ENCODE peak calls at places on chromosomes 16 and 17, in nine cellular contexts. A is fibroblast of mammary gland, Y is GM06990, E is right atrium auricular region, L is cardiac fibroblast, T is tibial nerve, Q is AG04450, G is heart left ventricle, V is GM12864. K is an unnamed sample.

GRCh38 chr16:17368951-17369350 is 101.8 kb downstream of the XYLT1 start:
- DNase-seq in A (no peak), Y (no peak), E (no peak), L (no peak), T (no peak), Q (no peak), G (no peak), V (no peak), K (no peak)

GRCh38 chr17:19409509-19409908 is 1.5 kb upstream of the RNF112 start:
- DNase-seq in A (peak), Y (no peak), E (no peak), L (peak), T (no peak), Q (peak), G (no peak), V (no peak), K (peak)

GRCh38 chr16:85126731-85127662 is 14.7 kb upstream of the CIBAR2 start:
- DNase-seq in A (peak), Y (no peak), E (no peak), L (peak), T (no peak), Q (peak), G (no peak), V (no peak), K (peak)

GRCh38 chr16:27633721-27634120 is 83.8 kb downstream of the KATNIP start:
- DNase-seq in A (no peak), Y (no peak), E (no peak), L (no peak), T (no peak), Q (no peak), G (no peak), V (no peak), K (no peak)

GRCh38 chr17:51486091-51486490 is 225.7 kb downstream of the UTP18 start:
- DNase-seq in A (no peak), Y (no peak), E (no peak), L (no peak), T (no peak), Q (no peak), G (no peak), V (no peak), K (no peak)

GRCh38 chr16:8919934-8920465 is 37.8 kb downstream of the LITAFD start:
- DNase-seq in A (peak), Y (no peak), E (no peak), L (no peak), T (no peak), Q (no peak), G (no peak), V (no peak), K (no peak)

GRCh38 chr17:1626333-1626732 is 2.3 kb downstream of the SLC43A2 start:
- DNase-seq in A (peak), Y (no peak), E (no peak), L (no peak), T (no peak), Q (no peak), G (no peak), V (no peak), K (no peak)

GRCh38 chr16:56384074-56384721 is 41.1 kb downstream of the AMFR start:
- DNase-seq in A (no peak), Y (no peak), E (no peak), L (no peak), T (no peak), Q (no peak), G (no peak), V (no peak), K (no peak)

GRCh38 chr17:77322534-77323412 is 182.0 kb downstream of the SEC14L1 start:
- DNase-seq in A (peak), Y (peak), E (peak), L (peak), T (peak), Q (peak), G (peak), V (no peak), K (peak)

GRCh38 chr17:39800540-39800939 is 62.8 kb downstream of the GRB7 start:
- DNase-seq in A (no peak), Y (peak), E (no peak), L (peak), T (no peak), Q (no peak), G (no peak), V (peak), K (no peak)

GRCh38 chr17:76384987-76385891 is 830 bp downstream of the SPHK1 start:
- DNase-seq in A (peak), Y (no peak), E (peak), L (peak), T (peak), Q (no peak), G (peak), V (no peak), K (peak)

GRCh38 chr17:70365098-70365583 is 195.8 kb downstream of the KCNJ2 start:
- DNase-seq in A (peak), Y (peak), E (no peak), L (peak), T (no peak), Q (peak), G (no peak), V (peak), K (no peak)

GRCh38 chr17:28811594-28812135 is 30.9 kb downstream of the FAM222B start:
- DNase-seq in A (peak), Y (no peak), E (no peak), L (peak), T (no peak), Q (no peak), G (no peak), V (no peak), K (peak)

GRCh38 chr16:17942067-17942466 is 394.5 kb downstream of the NPIPA8 start:
- DNase-seq in A (no peak), Y (no peak), E (no peak), L (no peak), T (no peak), Q (no peak), G (no peak), V (no peak), K (no peak)

GRCh38 chr16:56481468-56482112 is 30.2 kb downstream of the OGFOD1 start:
- DNase-seq in A (peak), Y (no peak), E (no peak), L (peak), T (no peak), Q (no peak), G (no peak), V (no peak), K (no peak)

GRCh38 chr17:45584092-45585036 is 93.8 kb upstream of the PLEKHM1 start:
- DNase-seq in A (peak), Y (peak), E (no peak), L (peak), T (peak), Q (no peak), G (peak), V (peak), K (no peak)

GRCh38 chr16:72380283-72380682 is 208.3 kb upstream of the PMFBP1 start:
- DNase-seq in A (no peak), Y (no peak), E (no peak), L (peak), T (no peak), Q (no peak), G (no peak), V (no peak), K (no peak)

GRCh38 chr16:64657316-64658011 is 464.4 kb downstream of the CDH11 start:
- DNase-seq in A (peak), Y (no peak), E (no peak), L (peak), T (no peak), Q (no peak), G (no peak), V (no peak), K (no peak)

GRCh38 chr17:1039119-1039507 is 42.2 kb downstream of the TIMM22 start:
- DNase-seq in A (no peak), Y (no peak), E (no peak), L (no peak), T (no peak), Q (no peak), G (no peak), V (no peak), K (no peak)

GRCh38 chr17:41967141-41967920 is 736 bp downstream of the CNP start:
- DNase-seq in A (peak), Y (no peak), E (no peak), L (peak), T (peak), Q (no peak), G (no peak), V (no peak), K (no peak)

GRCh38 chr16:60852635-60853034 is 1183.6 kb downstream of the CDH8 start:
- DNase-seq in A (no peak), Y (no peak), E (no peak), L (no peak), T (no peak), Q (no peak), G (no peak), V (no peak), K (no peak)

GRCh38 chr16:13779676-13780075 is 140.3 kb upstream of the ERCC4 start:
- DNase-seq in A (no peak), Y (no peak), E (no peak), L (no peak), T (no peak), Q (no peak), G (no peak), V (no peak), K (no peak)

GRCh38 chr17:78359216-78359935 is 501 bp downstream of the SOCS3 start:
- DNase-seq in A (no peak), Y (no peak), E (no peak), L (peak), T (no peak), Q (no peak), G (no peak), V (no peak), K (no peak)

GRCh38 chr17:33242725-33243124 is 50.4 kb downstream of the ASIC2 start:
- DNase-seq in A (no peak), Y (no peak), E (no peak), L (no peak), T (no peak), Q (no peak), G (no peak), V (no peak), K (no peak)

GRCh38 chr16:15650698-15651161 is 685 bp downstream of the NDE1 start:
- DNase-seq in A (peak), Y (peak), E (no peak), L (peak), T (peak), Q (no peak), G (no peak), V (no peak), K (peak)

GRCh38 chr16:29975134-29975538 is 1.5 kb downstream of the TAOK2 start:
- DNase-seq in A (no peak), Y (no peak), E (no peak), L (no peak), T (no peak), Q (no peak), G (no peak), V (no peak), K (no peak)

GRCh38 chr17:68391561-68392268 is 65.6 kb downstream of the WIPI1 start:
- DNase-seq in A (peak), Y (no peak), E (peak), L (no peak), T (no peak), Q (no peak), G (no peak), V (no peak), K (no peak)

GRCh38 chr17:74513987-74514631 is 17.2 kb downstream of the CD300LB start:
- DNase-seq in A (peak), Y (no peak), E (no peak), L (peak), T (peak), Q (no peak), G (no peak), V (no peak), K (peak)

GRCh38 chr17:63530557-63531021 is 7.4 kb downstream of the KCNH6 start:
- DNase-seq in A (no peak), Y (no peak), E (no peak), L (no peak), T (no peak), Q (no peak), G (no peak), V (no peak), K (no peak)

GRCh38 chr17:17683710-17684365 is 2.6 kb downstream of the RAI1 start:
- DNase-seq in A (no peak), Y (no peak), E (no peak), L (no peak), T (no peak), Q (no peak), G (no peak), V (no peak), K (no peak)

GRCh38 chr17:6471531-6472465 is 27.5 kb downstream of the PIMREG start:
- DNase-seq in A (peak), Y (no peak), E (no peak), L (peak), T (no peak), Q (peak), G (no peak), V (no peak), K (peak)

GRCh38 chr16:4918790-4919210 is 18.1 kb downstream of the PPL start:
- DNase-seq in A (no peak), Y (no peak), E (no peak), L (no peak), T (no peak), Q (no peak), G (no peak), V (no peak), K (no peak)

GRCh38 chr17:61770043-61770442 is 93.3 kb downstream of the BRIP1 start:
- DNase-seq in A (no peak), Y (no peak), E (no peak), L (peak), T (no peak), Q (no peak), G (no peak), V (no peak), K (peak)

GRCh38 chr16:13702614-13703013 is 217.3 kb upstream of the ERCC4 start:
- DNase-seq in A (no peak), Y (no peak), E (no peak), L (no peak), T (no peak), Q (no peak), G (no peak), V (no peak), K (no peak)

GRCh38 chr17:65041518-65041917 is 15.0 kb downstream of the GNA13 start:
- DNase-seq in A (no peak), Y (no peak), E (no peak), L (no peak), T (no peak), Q (no peak), G (no peak), V (no peak), K (no peak)

GRCh38 chr17:4859816-4860625 is 26.9 kb downstream of the MINK1 start:
- DNase-seq in A (no peak), Y (no peak), E (no peak), L (no peak), T (no peak), Q (no peak), G (no peak), V (no peak), K (no peak)

GRCh38 chr17:59296190-59296589 is 35.3 kb upstream of the YPEL2 start:
- DNase-seq in A (no peak), Y (no peak), E (no peak), L (no peak), T (no peak), Q (no peak), G (no peak), V (no peak), K (no peak)

GRCh38 chr17:73334771-73335513 is 23.1 kb upstream of the CDC42EP4 start:
- DNase-seq in A (no peak), Y (no peak), E (no peak), L (no peak), T (no peak), Q (no peak), G (no peak), V (no peak), K (no peak)

GRCh38 chr17:35812456-35812855 is 3.2 kb downstream of the TAF15 start:
- DNase-seq in A (no peak), Y (no peak), E (no peak), L (no peak), T (no peak), Q (no peak), G (no peak), V (no peak), K (no peak)
- TF ChIP-seq CTCF in A (no peak), Y (no peak), E (no peak), L (no peak), T (no peak), Q (no peak), G (no peak), V (no peak), K (no peak)

DNA sequence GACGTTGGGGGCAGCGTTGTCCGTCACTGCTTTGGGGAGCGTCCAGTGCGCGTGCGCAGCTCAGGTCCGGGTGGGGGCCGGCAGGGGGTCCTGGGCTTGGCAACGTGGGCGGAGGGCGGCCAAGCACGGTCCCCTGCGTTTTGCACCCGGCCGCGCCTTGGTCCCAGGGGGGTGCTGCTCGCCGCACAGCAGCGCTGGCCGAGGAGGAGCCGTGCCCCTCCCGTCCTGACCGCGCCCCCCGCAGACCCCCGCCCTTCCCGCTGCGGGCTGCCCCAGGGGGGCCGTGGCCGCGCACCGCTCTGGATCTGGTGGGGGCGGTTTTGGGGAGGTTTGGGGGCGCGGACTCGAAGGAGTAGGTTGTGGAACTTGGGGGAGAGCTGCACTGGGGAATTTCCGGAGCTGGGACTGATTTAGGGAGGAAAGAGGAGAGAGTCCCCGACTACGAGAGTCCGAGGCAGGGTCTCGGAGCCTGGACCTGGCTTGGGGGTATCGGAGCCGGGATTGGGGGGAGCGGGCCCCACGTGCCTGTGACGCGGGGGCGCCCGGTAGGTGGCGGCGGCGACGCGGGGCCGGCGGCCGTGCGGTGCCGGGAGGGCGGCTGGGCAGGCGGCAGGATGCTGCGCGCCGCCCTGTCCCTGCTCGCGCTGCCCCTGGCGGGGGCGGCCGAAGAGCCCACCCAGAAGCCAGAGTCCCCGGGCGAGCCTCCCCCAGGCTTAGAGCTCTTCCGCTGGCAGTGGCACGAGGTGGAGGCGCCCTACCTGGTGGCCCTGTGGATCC is at the start of gene SLC9A5:
- DNase-seq in A (no peak), Y (peak), E (no peak), L (no peak), T (no peak), Q (no peak), G (no peak), V (no peak), K (no peak)
- TF ChIP-seq CTCF in A (no peak), Y (no peak), E (peak), L (no peak), T (peak), Q (no peak), G (peak), V (no peak), K (peak)

GRCh38 chr16:87093804-87094203 is 223.4 kb downstream of the C16orf95 start:
- DNase-seq in A (no peak), Y (no peak), E (no peak), L (no peak), T (no peak), Q (no peak), G (no peak), V (no peak), K (no peak)
- TF ChIP-seq CTCF in A (no peak), Y (no peak), E (no peak), L (no peak), T (no peak), Q (no peak), G (no peak), V (no peak), K (no peak)

GRCh38 chr17:12395733-12396354 is 269.8 kb upstream of the MYOCD start:
- DNase-seq in A (peak), Y (no peak), E (no peak), L (peak), T (no peak), Q (no peak), G (no peak), V (peak), K (peak)
- TF ChIP-seq CTCF in A (peak), Y (peak), E (peak), L (peak), T (no peak), Q (peak), G (no peak), V (peak), K (peak)

K was measured in HFFc6.